ENCODE peak calls at places on chromosomes 12 and 14, in four cellular contexts. T is brain microvascular endothelial cell, A is breast epithelium, F is stomach. D is an unnamed sample.

GRCh38 chr14:77324816-77325745 is 4.2 kb downstream of the GSTZ1 start:
- DNase-seq in T (no peak), A (no peak), F (no peak), D (no peak)

GRCh38 chr12:91772411-91772810 is 373.2 kb downstream of the BTG1 start:
- DNase-seq in T (no peak), A (no peak), F (no peak), D (no peak)

GRCh38 chr12:509494-509893 is 49.8 kb downstream of the B4GALNT3 start:
- DNase-seq in T (peak), A (no peak), F (peak), D (no peak)

GRCh38 chr12:50387972-50388478 is 8.4 kb downstream of the FAM186A start:
- DNase-seq in T (no peak), A (no peak), F (no peak), D (no peak)

GRCh38 chr12:99053599-99054362 is 408.7 kb downstream of the APAF1 start:
- DNase-seq in T (peak), A (no peak), F (no peak), D (peak)

GRCh38 chr14:89484445-89484844 is 67.4 kb upstream of the FOXN3 start:
- DNase-seq in T (no peak), A (no peak), F (no peak), D (no peak)

GRCh38 chr14:76929927-76930326 is 98.6 kb downstream of the IRF2BPL start:
- DNase-seq in T (no peak), A (no peak), F (no peak), D (no peak)

GRCh38 chr14:94349276-94349675 is 26.1 kb upstream of the SERPINA6 start:
- DNase-seq in T (no peak), A (no peak), F (no peak), D (no peak)

GRCh38 chr14:51087024-51087423 is 7.9 kb downstream of the TRIM9 start:
- DNase-seq in T (no peak), A (no peak), F (no peak), D (no peak)

GRCh38 chr12:25590021-25590721 is 37.1 kb upstream of the LMNTD1 start:
- DNase-seq in T (no peak), A (no peak), F (no peak), D (no peak)

GRCh38 chr14:72901361-72901760 is 7.5 kb upstream of the DPF3 start:
- DNase-seq in T (no peak), A (no peak), F (no peak), D (no peak)

GRCh38 chr14:22837750-22838538 is 1.6 kb downstream of the MMP14 start:
- DNase-seq in T (no peak), A (no peak), F (no peak), D (no peak)

GRCh38 chr14:101564819-101565698 is 3.8 kb downstream of the DIO3 start:
- DNase-seq in T (no peak), A (no peak), F (no peak), D (no peak)

DNA sequence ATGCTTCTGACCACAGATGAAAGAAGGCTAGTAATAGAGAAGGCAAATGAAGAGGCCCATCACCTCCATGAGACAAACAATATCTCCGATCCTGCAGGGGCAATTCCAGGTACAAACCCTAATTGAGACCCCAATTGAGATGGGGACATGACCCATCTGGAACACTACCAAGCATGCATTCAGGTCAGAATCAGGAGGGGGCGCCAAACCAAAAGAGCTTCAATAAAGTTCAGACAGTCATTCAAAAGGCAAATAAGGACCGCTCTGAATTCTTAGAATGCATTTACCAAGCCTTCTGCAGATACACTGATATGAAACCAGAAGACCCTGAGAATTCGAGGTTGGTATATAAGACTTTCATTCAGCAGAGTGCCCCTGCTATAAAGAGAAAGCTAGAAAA is 10.2 kb upstream of the EDDM3B start:
- DNase-seq in T (no peak), A (no peak), F (no peak), D (no peak)
- TF ChIP-seq CTCF in T (no peak), A (no peak), F (no peak), D (no peak)

DNA sequence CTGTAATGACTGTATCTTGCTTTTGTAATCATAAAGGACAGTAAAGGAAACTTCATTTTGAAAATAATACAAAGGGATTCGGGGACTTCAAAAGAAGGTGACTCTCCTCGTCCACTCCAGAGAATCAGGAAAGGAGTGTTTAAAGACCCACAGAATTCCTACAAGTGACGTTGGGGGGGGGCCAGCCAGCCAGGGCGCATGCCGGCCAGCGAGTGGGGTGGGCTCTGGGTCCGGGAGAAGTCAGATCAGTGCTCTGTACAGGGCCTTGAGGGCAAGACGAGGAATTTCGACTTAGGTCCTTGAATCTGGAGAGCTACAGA is 1.0 kb upstream of the CD9 start:
- DNase-seq in T (no peak), A (no peak), F (no peak), D (no peak)
- H3K4me3 ChIP-seq in T (peak), A (peak), F (peak), D (no peak)

GRCh38 chr14:36816481-36816880 is 154.8 kb downstream of the PAX9 start:
- DNase-seq in T (no peak), A (no peak), F (no peak), D (no peak)

GRCh38 chr14:36820111-36820709 is 158.6 kb downstream of the PAX9 start:
- DNase-seq in T (no peak), A (no peak), F (no peak), D (no peak)

GRCh38 chr14:36817071-36817930 is 155.6 kb downstream of the PAX9 start:
- DNase-seq in T (no peak), A (no peak), F (no peak), D (no peak)

GRCh38 chr14:36818794-36819384 is 157.2 kb downstream of the PAX9 start:
- DNase-seq in T (peak), A (no peak), F (no peak), D (peak)

GRCh38 chr14:36818212-36818611 is 156.6 kb downstream of the PAX9 start:
- DNase-seq in T (no peak), A (no peak), F (no peak), D (no peak)
- TF ChIP-seq CTCF in T (no peak), A (no peak), F (no peak), D (no peak)

DNA sequence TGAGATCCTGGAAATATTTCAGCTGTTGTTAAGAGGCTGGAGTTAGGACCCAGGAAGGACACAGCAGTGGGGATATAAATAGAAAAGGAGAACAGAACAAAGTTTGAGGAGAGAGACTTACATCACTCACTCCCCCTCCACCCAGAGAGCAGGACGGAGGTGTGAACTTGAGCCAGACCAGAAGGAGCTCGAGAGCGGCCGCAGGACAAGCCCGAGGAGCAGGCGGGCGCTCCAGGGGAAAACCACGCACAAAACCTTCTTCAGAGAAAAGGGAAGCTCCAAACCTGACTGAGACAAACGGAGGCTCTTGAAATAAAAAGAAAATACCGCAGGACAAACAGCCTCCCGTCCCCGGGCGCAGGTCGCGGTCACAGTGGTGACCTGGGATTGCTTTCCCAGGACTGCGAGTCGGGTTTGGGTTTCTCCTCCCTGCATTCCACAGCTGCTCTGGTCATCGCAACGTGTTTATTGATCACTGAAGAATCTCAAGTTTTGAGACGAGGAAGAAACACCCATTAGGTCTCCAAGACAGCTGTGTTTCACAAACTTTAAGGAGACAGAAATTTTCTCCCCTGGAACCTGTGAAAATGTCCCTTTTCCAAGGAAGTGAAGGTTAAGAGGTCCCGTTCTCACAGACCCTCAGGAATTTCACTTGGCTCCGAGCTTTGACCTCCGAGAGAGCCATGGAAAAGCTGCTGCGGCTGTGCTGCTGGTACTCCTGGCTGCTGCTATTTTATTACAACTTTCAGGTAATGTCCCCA is at the start of gene ADGRD1:
- DNase-seq in T (no peak), A (no peak), F (peak), D (no peak)
- H3K4me3 ChIP-seq in T (no peak), A (peak), F (peak), D (no peak)

GRCh38 chr12:102441077-102441596 is 39.2 kb downstream of the IGF1 start:
- DNase-seq in T (no peak), A (no peak), F (no peak), D (no peak)
- TF ChIP-seq CTCF in T (no peak), A (no peak), F (no peak), D (no peak)

GRCh38 chr12:20369164-20370000 is 1.0 kb downstream of the PDE3A start:
- DNase-seq in T (peak), A (no peak), F (peak), D (no peak)

GRCh38 chr12:20367731-20368652 is at the start of gene PDE3A:
- DNase-seq in T (peak), A (no peak), F (no peak), D (peak)

GRCh38 chr12:20370001-20370381 is 1.7 kb downstream of the PDE3A start:
- DNase-seq in T (peak), A (no peak), F (no peak), D (no peak)

GRCh38 chr12:20366776-20367409 is 1.4 kb upstream of the PDE3A start:
- DNase-seq in T (no peak), A (no peak), F (no peak), D (no peak)

GRCh38 chr12:20368653-20369163 is 371 bp downstream of the PDE3A start:
- DNase-seq in T (peak), A (no peak), F (no peak), D (no peak)
- H3K4me3 ChIP-seq in T (peak), A (peak), F (peak), D (peak)

DNA sequence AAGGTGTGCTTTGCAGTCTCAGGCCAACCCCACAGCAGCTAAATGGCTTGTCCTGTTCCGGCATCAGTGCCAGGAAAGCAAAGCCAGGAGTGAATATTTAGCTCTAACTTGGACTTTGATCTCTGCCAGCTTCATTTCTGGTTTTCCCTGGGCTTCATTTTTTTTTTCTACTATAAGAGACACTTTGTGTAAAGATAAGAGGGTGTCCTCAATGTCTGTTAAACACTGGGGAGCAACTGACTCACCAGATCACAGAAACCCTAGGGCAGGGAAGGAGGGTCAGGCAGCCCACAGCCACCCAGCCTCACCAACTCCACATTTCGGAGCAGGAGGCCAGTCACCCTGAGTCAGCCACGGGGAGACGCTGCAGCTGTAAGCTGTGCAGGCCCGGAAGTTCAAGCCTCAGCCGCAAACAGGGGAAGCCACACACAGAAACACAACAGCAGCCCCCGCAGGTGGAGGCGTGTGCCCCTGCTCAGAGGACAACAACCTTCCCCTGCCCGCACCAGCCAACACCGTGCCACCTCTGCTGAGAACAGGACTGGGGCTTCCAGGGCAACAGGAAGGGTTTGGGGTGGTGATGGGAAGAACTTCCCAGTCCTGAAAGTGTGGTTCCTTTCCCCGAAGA is 6.3 kb downstream of the TNFRSF1A start:
- DNase-seq in T (peak), A (peak), F (peak), D (no peak)
- TF ChIP-seq CTCF in T (peak), A (no peak), F (no peak), D (peak)

DNA sequence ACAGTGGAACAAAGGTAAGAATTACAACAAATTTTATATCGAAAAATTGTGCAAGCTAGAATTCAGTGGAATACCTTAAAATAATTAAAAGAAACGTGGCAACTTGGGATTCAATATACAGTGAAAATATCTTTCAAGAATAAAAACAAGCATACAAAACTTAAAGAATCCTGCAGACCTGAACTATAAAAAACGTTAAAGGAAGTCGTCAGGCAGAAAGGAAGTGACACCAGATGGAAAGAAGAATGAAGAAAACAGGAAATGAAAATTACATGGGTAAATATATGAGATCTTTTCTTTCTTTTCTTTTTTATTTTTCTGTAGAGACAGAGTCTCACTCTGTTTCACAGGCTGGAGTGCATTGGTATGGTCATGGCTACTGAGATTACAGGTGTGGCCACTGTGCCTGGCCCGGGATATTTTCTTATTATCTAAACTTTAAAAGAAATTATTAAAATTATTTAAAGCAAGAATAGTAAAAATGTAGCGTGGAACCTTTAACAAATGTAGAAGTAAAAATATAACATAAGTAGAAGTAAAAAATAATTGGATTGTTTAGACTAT is 4.7 kb downstream of the MGP start:
- DNase-seq in T (no peak), A (no peak), F (no peak), D (no peak)
- H3K4me3 ChIP-seq in T (no peak), A (peak), F (no peak), D (no peak)

GRCh38 chr12:30138483-30138882 is 354.7 kb upstream of the TMTC1 start:
- DNase-seq in T (peak), A (no peak), F (no peak), D (no peak)

GRCh38 chr12:30136661-30137060 is 352.9 kb upstream of the TMTC1 start:
- DNase-seq in T (no peak), A (no peak), F (no peak), D (no peak)

GRCh38 chr12:30134229-30134628 is 350.5 kb upstream of the TMTC1 start:
- DNase-seq in T (no peak), A (no peak), F (no peak), D (no peak)
- TF ChIP-seq CTCF in T (no peak), A (no peak), F (no peak), D (peak)

DNA sequence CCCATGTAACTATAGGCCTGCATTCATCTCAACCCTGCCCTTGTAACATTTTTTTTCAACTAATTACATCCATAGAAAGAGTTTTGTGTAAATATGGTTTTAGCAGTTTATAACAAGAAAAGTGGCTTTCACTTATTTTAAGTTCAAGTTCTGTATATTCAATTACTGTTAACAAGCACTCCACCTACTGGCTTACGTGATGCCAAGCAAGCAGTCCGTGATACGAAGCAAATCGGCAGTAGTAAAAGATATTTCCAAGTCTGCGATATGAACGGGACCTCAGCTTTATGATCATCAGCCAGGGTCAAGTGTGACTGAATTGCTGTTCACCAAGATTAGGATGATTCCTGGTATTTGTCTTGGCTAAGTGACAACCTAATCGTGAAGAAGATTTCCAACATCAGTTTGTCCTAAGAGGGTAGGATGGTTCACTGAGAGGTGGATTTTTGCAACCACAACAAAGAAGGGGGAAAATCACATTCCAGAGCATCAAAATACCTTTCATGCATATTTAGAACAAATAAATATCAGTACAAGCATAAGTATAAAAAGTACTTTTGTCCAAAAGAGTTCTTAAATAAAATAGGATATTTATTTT is 456.2 kb downstream of the FOXG1 start:
- DNase-seq in T (peak), A (no peak), F (no peak), D (no peak)
- H3K4me3 ChIP-seq in T (no peak), A (no peak), F (no peak), D (no peak)

D was measured in AG09309.